ENCODE peak calls at places on chromosome 4, in seven cellular contexts. One of them, this sample, is unnamed.

GRCh38 chr4:11805837-11806236 is 377.1 kb upstream of the HS3ST1 start:
- DNase-seq in non-pigmented ciliary epithelial cell: peak; percentile 4
- DNase-seq in MCF 10A: peak; percentile 61
- DNase-seq in suprapubic skin: no peak
- DNase-seq in effector memory CD8-positive, alpha-beta T cell: no peak
- DNase-seq in HT-29: peak; percentile 79
- DNase-seq in RPMI7951: peak; percentile 0
- DNase-seq in this sample: no peak

GRCh38 chr4:163063891-163064290 is 102.8 kb downstream of the NAF1 start:
- DNase-seq in RPMI7951: peak; percentile 77
- DNase-seq in non-pigmented ciliary epithelial cell: no peak
- DNase-seq in effector memory CD8-positive, alpha-beta T cell: no peak
- DNase-seq in HT-29: peak; percentile 15
- DNase-seq in suprapubic skin: no peak
- DNase-seq in MCF 10A: peak; percentile 79
- DNase-seq in this sample: no peak

GRCh38 chr4:151031831-151032605 is 16.9 kb upstream of the LRBA start:
- DNase-seq in non-pigmented ciliary epithelial cell: no peak
- DNase-seq in MCF 10A: peak; percentile 28
- DNase-seq in effector memory CD8-positive, alpha-beta T cell: no peak
- DNase-seq in RPMI7951: peak; percentile 23
- DNase-seq in HT-29: peak; percentile 31
- DNase-seq in suprapubic skin: no peak
- DNase-seq in this sample: no peak

GRCh38 chr4:54265366-54265765 is 36.3 kb downstream of the PDGFRA start:
- DNase-seq in non-pigmented ciliary epithelial cell: no peak
- DNase-seq in MCF 10A: no peak
- DNase-seq in effector memory CD8-positive, alpha-beta T cell: no peak
- DNase-seq in HT-29: no peak
- DNase-seq in suprapubic skin: no peak
- DNase-seq in RPMI7951: no peak
- DNase-seq in this sample: no peak

GRCh38 chr4:46937493-46937892 is 28.4 kb upstream of the COX7B2 start:
- DNase-seq in MCF 10A: peak; percentile 22
- DNase-seq in HT-29: peak; percentile 17
- DNase-seq in effector memory CD8-positive, alpha-beta T cell: no peak
- DNase-seq in RPMI7951: no peak
- DNase-seq in non-pigmented ciliary epithelial cell: no peak
- DNase-seq in suprapubic skin: no peak
- DNase-seq in this sample: no peak

GRCh38 chr4:173301518-173302201 is 32.5 kb downstream of the HMGB2 start:
- DNase-seq in effector memory CD8-positive, alpha-beta T cell: peak; percentile 25
- DNase-seq in non-pigmented ciliary epithelial cell: no peak
- DNase-seq in suprapubic skin: no peak
- DNase-seq in MCF 10A: peak; percentile 45
- DNase-seq in RPMI7951: peak; percentile 39
- DNase-seq in HT-29: peak; percentile 20
- DNase-seq in this sample: peak; percentile 28

GRCh38 chr4:92307886-92308285 is 4.1 kb downstream of the GRID2 start:
- DNase-seq in HT-29: no peak
- DNase-seq in suprapubic skin: no peak
- DNase-seq in effector memory CD8-positive, alpha-beta T cell: no peak
- DNase-seq in MCF 10A: no peak
- DNase-seq in non-pigmented ciliary epithelial cell: no peak
- DNase-seq in RPMI7951: no peak
- DNase-seq in this sample: no peak

GRCh38 chr4:174538123-174538875 is 16.0 kb upstream of the HPGD start:
- DNase-seq in non-pigmented ciliary epithelial cell: no peak
- DNase-seq in RPMI7951: no peak
- DNase-seq in effector memory CD8-positive, alpha-beta T cell: no peak
- DNase-seq in suprapubic skin: no peak
- DNase-seq in MCF 10A: peak; percentile 34
- DNase-seq in HT-29: peak; percentile 4
- DNase-seq in this sample: no peak

GRCh38 chr4:42398448-42399355 is 1.4 kb downstream of the SHISA3 start:
- DNase-seq in non-pigmented ciliary epithelial cell: no peak
- DNase-seq in MCF 10A: no peak
- DNase-seq in effector memory CD8-positive, alpha-beta T cell: no peak
- DNase-seq in suprapubic skin: no peak
- DNase-seq in HT-29: no peak
- DNase-seq in RPMI7951: no peak
- DNase-seq in this sample: no peak

GRCh38 chr4:89949782-89950387 is 55.2 kb downstream of the MMRN1 start:
- DNase-seq in non-pigmented ciliary epithelial cell: no peak
- DNase-seq in effector memory CD8-positive, alpha-beta T cell: no peak
- DNase-seq in suprapubic skin: no peak
- DNase-seq in MCF 10A: peak; percentile 21
- DNase-seq in HT-29: peak; percentile 43
- DNase-seq in RPMI7951: no peak
- DNase-seq in this sample: no peak

GRCh38 chr4:55706526-55706925 is 70.4 kb upstream of the NMU start:
- DNase-seq in RPMI7951: no peak
- DNase-seq in MCF 10A: no peak
- DNase-seq in non-pigmented ciliary epithelial cell: peak; percentile 5
- DNase-seq in effector memory CD8-positive, alpha-beta T cell: no peak
- DNase-seq in suprapubic skin: no peak
- DNase-seq in HT-29: no peak
- DNase-seq in this sample: no peak

GRCh38 chr4:140893939-140894338 is 137.8 kb upstream of the TBC1D9 start:
- DNase-seq in HT-29: no peak
- DNase-seq in RPMI7951: no peak
- DNase-seq in effector memory CD8-positive, alpha-beta T cell: no peak
- DNase-seq in non-pigmented ciliary epithelial cell: no peak
- DNase-seq in MCF 10A: no peak
- DNase-seq in suprapubic skin: no peak
- DNase-seq in this sample: no peak

GRCh38 chr4:15006416-15007024 is 4.2 kb downstream of the CPEB2 start:
- DNase-seq in non-pigmented ciliary epithelial cell: no peak
- DNase-seq in HT-29: peak; percentile 44
- DNase-seq in RPMI7951: peak; percentile 14
- DNase-seq in MCF 10A: peak; percentile 39
- DNase-seq in effector memory CD8-positive, alpha-beta T cell: no peak
- DNase-seq in suprapubic skin: no peak
- DNase-seq in this sample: peak; percentile 30

GRCh38 chr4:141179474-141180026 is 41.1 kb upstream of the ZNF330 start:
- DNase-seq in non-pigmented ciliary epithelial cell: no peak
- DNase-seq in suprapubic skin: no peak
- DNase-seq in RPMI7951: no peak
- DNase-seq in MCF 10A: no peak
- DNase-seq in effector memory CD8-positive, alpha-beta T cell: no peak
- DNase-seq in HT-29: no peak
- DNase-seq in this sample: no peak

GRCh38 chr4:54277691-54278090 is 48.6 kb downstream of the PDGFRA start:
- DNase-seq in suprapubic skin: no peak
- DNase-seq in effector memory CD8-positive, alpha-beta T cell: no peak
- DNase-seq in non-pigmented ciliary epithelial cell: peak; percentile 45
- DNase-seq in MCF 10A: peak; percentile 65
- DNase-seq in HT-29: no peak
- DNase-seq in RPMI7951: peak; percentile 77
- DNase-seq in this sample: no peak

GRCh38 chr4:148065069-148065468 is 333.2 kb downstream of the ARHGAP10 start:
- DNase-seq in non-pigmented ciliary epithelial cell: peak; percentile 47
- DNase-seq in HT-29: peak; percentile 7
- DNase-seq in RPMI7951: peak; percentile 1
- DNase-seq in MCF 10A: peak; percentile 22
- DNase-seq in effector memory CD8-positive, alpha-beta T cell: no peak
- DNase-seq in suprapubic skin: no peak
- DNase-seq in this sample: no peak

GRCh38 chr4:123984881-123985280 is 588.3 kb downstream of the SPRY1 start:
- DNase-seq in HT-29: no peak
- DNase-seq in suprapubic skin: no peak
- DNase-seq in RPMI7951: no peak
- DNase-seq in MCF 10A: no peak
- DNase-seq in non-pigmented ciliary epithelial cell: no peak
- DNase-seq in effector memory CD8-positive, alpha-beta T cell: no peak
- DNase-seq in this sample: no peak

GRCh38 chr4:84841435-84841834 is 125.1 kb downstream of the WDFY3 start:
- DNase-seq in MCF 10A: no peak
- DNase-seq in HT-29: peak; percentile 4
- DNase-seq in effector memory CD8-positive, alpha-beta T cell: no peak
- DNase-seq in non-pigmented ciliary epithelial cell: no peak
- DNase-seq in suprapubic skin: no peak
- DNase-seq in RPMI7951: no peak
- DNase-seq in this sample: no peak

GRCh38 chr4:168502886-168503285 is 6.0 kb downstream of the PALLD start:
- DNase-seq in HT-29: no peak
- DNase-seq in non-pigmented ciliary epithelial cell: no peak
- DNase-seq in effector memory CD8-positive, alpha-beta T cell: no peak
- DNase-seq in suprapubic skin: no peak
- DNase-seq in MCF 10A: no peak
- DNase-seq in RPMI7951: no peak
- DNase-seq in this sample: no peak

GRCh38 chr4:149897784-149898183 is 82.1 kb upstream of the IQCM start:
- DNase-seq in effector memory CD8-positive, alpha-beta T cell: no peak
- DNase-seq in HT-29: peak; percentile 43
- DNase-seq in non-pigmented ciliary epithelial cell: no peak
- DNase-seq in RPMI7951: peak; percentile 6
- DNase-seq in MCF 10A: peak; percentile 47
- DNase-seq in suprapubic skin: no peak
- DNase-seq in this sample: no peak